ENCODE peak calls at places on chromosome 9, in four cellular contexts. C is kidney, I is nephron progenitor cell, V is lower lobe of right lung. B is an unnamed sample.

GRCh38 chr9:134630393-134630790 is 11.2 kb upstream of the COL5A1 start:
- DNase-seq in C (peak; percentile 55), I (no peak), V (peak; percentile 30), B (peak; percentile 12)

GRCh38 chr9:87503970-87504369 is 6.3 kb downstream of the DAPK1 start:
- DNase-seq in V (no peak), C (no peak), I (no peak), B (no peak)

GRCh38 chr9:125810161-125810560 is 63.0 kb downstream of the PBX3 start:
- DNase-seq in C (no peak), V (no peak), I (no peak), B (no peak)

GRCh38 chr9:4022435-4023067 is 277.3 kb downstream of the GLIS3 start:
- DNase-seq in V (no peak), I (no peak), C (no peak), B (no peak)

GRCh38 chr9:118640836-118641557 is 728.2 kb downstream of the BRINP1 start:
- DNase-seq in I (no peak), V (no peak), C (no peak), B (no peak)

GRCh38 chr9:8888592-8888991 is 1089.0 kb upstream of the DMAC1 start:
- DNase-seq in C (no peak), I (no peak), V (no peak), B (no peak)

GRCh38 chr9:38227061-38227540 is 158.1 kb upstream of the SHB start:
- DNase-seq in V (peak; percentile 55), C (peak; percentile 93), I (peak; percentile 50), B (peak; percentile 72)

GRCh38 chr9:87270241-87271234 is 227.1 kb upstream of the DAPK1 start:
- DNase-seq in C (no peak), V (no peak), I (peak; percentile 24), B (no peak)

GRCh38 chr9:114837923-114838322 is 32.1 kb upstream of the TNFSF15 start:
- DNase-seq in V (no peak), I (no peak), C (no peak), B (no peak)

GRCh38 chr9:37910271-37910670 is 6.3 kb upstream of the SLC25A51 start:
- DNase-seq in V (no peak), C (no peak), I (no peak), B (no peak)

GRCh38 chr9:38067892-38068615 is 973 bp downstream of the SHB start:
- DNase-seq in C (peak; percentile 83), V (peak; percentile 60), I (peak; percentile 49), B (peak; percentile 84)

GRCh38 chr9:112569186-112569585 is 82.6 kb downstream of the KIAA1958 start:
- DNase-seq in I (no peak), V (no peak), C (no peak), B (no peak)

GRCh38 chr9:16809912-16810610 is 60.4 kb downstream of the BNC2 start:
- DNase-seq in C (no peak), I (no peak), V (no peak), B (no peak)

GRCh38 chr9:110997847-110998246 is 40.4 kb downstream of the LPAR1 start:
- DNase-seq in I (no peak), V (no peak), C (no peak), B (no peak)

GRCh38 chr9:31582561-31582960 is 801.9 kb upstream of the ACO1 start:
- DNase-seq in V (no peak), I (no peak), C (no peak), B (no peak)

GRCh38 chr9:87395804-87396458 is 101.7 kb upstream of the DAPK1 start:
- DNase-seq in I (no peak), V (no peak), C (no peak), B (no peak)

GRCh38 chr9:80382523-80382922 is 810.8 kb downstream of the TLE4 start:
- DNase-seq in V (no peak), C (no peak), I (no peak), B (no peak)

GRCh38 chr9:137056739-137057407 is 3.0 kb upstream of the ENTPD2 start:
- DNase-seq in V (no peak), C (no peak), I (no peak), B (no peak)

GRCh38 chr9:137055385-137056364 is 1.8 kb upstream of the ENTPD2 start:
- DNase-seq in V (peak; percentile 73), C (peak; percentile 96), I (no peak), B (peak; percentile 78)

GRCh38 chr9:137057545-137057944 is 3.7 kb upstream of the ENTPD2 start:
- DNase-seq in C (no peak), I (no peak), V (no peak), B (no peak)

GRCh38 chr9:137062384-137062783 is 8.0 kb downstream of the SAPCD2 start:
- DNase-seq in C (no peak), V (no peak), I (no peak), B (no peak)

GRCh38 chr9:137058651-137059234 is 4.9 kb upstream of the ENTPD2 start:
- DNase-seq in V (no peak), C (no peak), I (no peak), B (no peak)
- TF ChIP-seq CTCF in V (no peak), C (no peak), I (no peak), B (no peak)

GRCh38 chr9:75623462-75623861 is 267.0 kb upstream of the PCSK5 start:
- DNase-seq in V (no peak), I (no peak), C (no peak), B (no peak)
- TF ChIP-seq CTCF in V (no peak), I (no peak), C (no peak), B (no peak)

GRCh38 chr9:93264338-93265125 is 80.6 kb downstream of the WNK2 start:
- DNase-seq in V (no peak), C (no peak), I (no peak), B (peak; percentile 35)
- TF ChIP-seq CTCF in V (no peak), C (no peak), I (no peak), B (no peak)

GRCh38 chr9:26331223-26331622 is 561.4 kb downstream of the CAAP1 start:
- DNase-seq in V (no peak), C (no peak), I (no peak), B (no peak)

GRCh38 chr9:26329974-26330373 is 562.6 kb downstream of the CAAP1 start:
- DNase-seq in I (no peak), C (no peak), V (no peak), B (no peak)

GRCh38 chr9:26321935-26322334 is 570.7 kb downstream of the CAAP1 start:
- DNase-seq in V (no peak), C (no peak), I (no peak), B (no peak)

GRCh38 chr9:26324787-26325186 is 567.8 kb downstream of the CAAP1 start:
- DNase-seq in V (no peak), C (no peak), I (no peak), B (no peak)

GRCh38 chr9:26326473-26327044 is 566.0 kb downstream of the CAAP1 start:
- DNase-seq in C (no peak), I (peak; percentile 47), V (no peak), B (no peak)
- TF ChIP-seq CTCF in C (peak; percentile 78), I (peak; percentile 87), V (peak; percentile 74), B (peak; percentile 66)

GRCh38 chr9:128414461-128414860 is 6.2 kb upstream of the CERCAM start:
- DNase-seq in C (no peak), V (no peak), I (no peak), B (no peak)
- TF ChIP-seq CTCF in C (peak; percentile 2), V (no peak), I (no peak), B (no peak)

DNA sequence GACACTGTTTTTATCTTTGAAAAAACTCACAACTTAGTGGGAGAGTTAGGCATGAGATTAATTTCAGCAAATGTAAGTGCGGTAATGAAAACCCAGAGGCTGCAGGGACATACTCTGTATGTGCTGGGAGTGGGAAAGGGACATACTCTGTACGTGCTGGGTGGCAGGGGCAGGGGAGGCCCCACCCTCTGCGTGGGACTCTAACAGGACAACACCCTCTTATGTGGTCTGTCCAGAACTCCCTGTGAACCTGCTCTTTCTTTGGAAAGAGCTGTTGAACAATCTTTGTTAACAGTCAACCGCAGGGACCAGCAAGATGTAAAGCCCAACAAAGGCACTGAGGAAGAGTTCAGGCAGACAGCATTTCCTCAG is 2.4 kb downstream of the MLANA start:
- DNase-seq in I (no peak), V (no peak), C (no peak), B (no peak)
- TF ChIP-seq CTCF in I (no peak), V (no peak), C (no peak), B (no peak)

GRCh38 chr9:106861585-106862114 is 1.3 kb upstream of the ZNF462 start:
- DNase-seq in C (no peak), V (no peak), I (no peak), B (no peak)

GRCh38 chr9:106859957-106860715 is 2.8 kb upstream of the ZNF462 start:
- DNase-seq in V (peak; percentile 60), C (peak; percentile 84), I (peak; percentile 73), B (peak; percentile 77)

GRCh38 chr9:106860731-106861584 is 2.0 kb upstream of the ZNF462 start:
- DNase-seq in I (peak; percentile 59), V (no peak), C (peak; percentile 81), B (peak; percentile 82)

GRCh38 chr9:106862946-106863740 is at the start of gene ZNF462:
- DNase-seq in I (peak; percentile 39), V (no peak), C (peak; percentile 84), B (peak; percentile 65)

GRCh38 chr9:106862115-106862945 is 636 bp upstream of the ZNF462 start:
- DNase-seq in V (no peak), I (peak; percentile 60), C (peak; percentile 75), B (peak; percentile 72)
- TF ChIP-seq CTCF in V (no peak), I (no peak), C (no peak), B (no peak)

GRCh38 chr9:136429683-136430590 is 9.7 kb downstream of the INPP5E start:
- DNase-seq in V (no peak), I (no peak), C (no peak), B (no peak)
- TF ChIP-seq CTCF in V (no peak), I (no peak), C (no peak), B (no peak)

B was measured in left lung.